ENCODE peak calls at places on chromosomes 4 and X, in four cellular contexts. G, F, I and H are unnamed samples.

GRCh38 chrX:150575415-150575814 is 7.0 kb downstream of the MTM1 start:
- DNase-seq in G (peak), F (no peak), I (no peak), H (no peak)

GRCh38 chr4:169658970-169659735 is 38.8 kb downstream of the CLCN3 start:
- DNase-seq in G (peak), F (peak), I (no peak), H (no peak)

GRCh38 chrX:40530471-40530870 is 50.3 kb upstream of the ATP6AP2 start:
- DNase-seq in G (no peak), F (no peak), I (no peak), H (no peak)

GRCh38 chrX:106613277-106613676 is 1.5 kb downstream of the RADX start:
- DNase-seq in G (no peak), F (no peak), I (no peak), H (no peak)

GRCh38 chrX:11756354-11757318 is 1.4 kb upstream of the MSL3 start:
- DNase-seq in G (peak), F (no peak), I (no peak), H (peak)

GRCh38 chrX:1391370-1391706 is 575 bp downstream of the SLC25A6 start:
- DNase-seq in G (peak), F (peak), I (no peak), H (peak)

GRCh38 chr4:81786770-81787169 is 315.1 kb upstream of the RASGEF1B start:
- DNase-seq in G (no peak), F (no peak), I (no peak), H (no peak)

GRCh38 chrX:3250946-3251345 is 95.5 kb downstream of the MXRA5 start:
- DNase-seq in G (no peak), F (no peak), I (no peak), H (no peak)

GRCh38 chr4:374298-375160 is 36.9 kb downstream of the ZNF141 start:
- DNase-seq in G (no peak), F (no peak), I (no peak), H (no peak)

GRCh38 chr4:10625130-10625529 is 59.4 kb downstream of the CLNK start:
- DNase-seq in G (no peak), F (no peak), I (no peak), H (no peak)

GRCh38 chr4:179110816-179111215 is 1668.6 kb upstream of the AGA start:
- DNase-seq in G (no peak), F (no peak), I (no peak), H (no peak)

GRCh38 chr4:94766856-94767255 is 9.1 kb downstream of the BMPR1B start:
- DNase-seq in G (peak), F (no peak), I (no peak), H (no peak)

GRCh38 chr4:172758586-172759340 is 409.8 kb upstream of the GALNT7 start:
- DNase-seq in G (peak), F (no peak), I (no peak), H (no peak)

GRCh38 chr4:142402156-142402555 is 443.9 kb downstream of the INPP4B start:
- DNase-seq in G (no peak), F (no peak), I (no peak), H (no peak)

GRCh38 chrX:154654925-154655324 is 1.5 kb upstream of the CTAG2 start:
- DNase-seq in G (no peak), F (no peak), I (no peak), H (no peak)

GRCh38 chr4:55554453-55555030 is 7.8 kb upstream of the CLOCK start:
- DNase-seq in G (peak), F (no peak), I (peak), H (no peak)

GRCh38 chr4:38387348-38387747 is 276.7 kb upstream of the KLF3 start:
- DNase-seq in G (no peak), F (no peak), I (no peak), H (no peak)

GRCh38 chr4:145626623-145626982 is 7.4 kb downstream of the MMAA start:
- DNase-seq in G (no peak), F (no peak), I (no peak), H (no peak)

GRCh38 chrX:7514871-7515599 is 327.9 kb upstream of the VCX start:
- DNase-seq in G (peak), F (no peak), I (no peak), H (peak)

GRCh38 chrX:38458071-38458470 is 103.3 kb upstream of the TSPAN7 start:
- DNase-seq in G (no peak), F (no peak), I (peak), H (peak)

DNA sequence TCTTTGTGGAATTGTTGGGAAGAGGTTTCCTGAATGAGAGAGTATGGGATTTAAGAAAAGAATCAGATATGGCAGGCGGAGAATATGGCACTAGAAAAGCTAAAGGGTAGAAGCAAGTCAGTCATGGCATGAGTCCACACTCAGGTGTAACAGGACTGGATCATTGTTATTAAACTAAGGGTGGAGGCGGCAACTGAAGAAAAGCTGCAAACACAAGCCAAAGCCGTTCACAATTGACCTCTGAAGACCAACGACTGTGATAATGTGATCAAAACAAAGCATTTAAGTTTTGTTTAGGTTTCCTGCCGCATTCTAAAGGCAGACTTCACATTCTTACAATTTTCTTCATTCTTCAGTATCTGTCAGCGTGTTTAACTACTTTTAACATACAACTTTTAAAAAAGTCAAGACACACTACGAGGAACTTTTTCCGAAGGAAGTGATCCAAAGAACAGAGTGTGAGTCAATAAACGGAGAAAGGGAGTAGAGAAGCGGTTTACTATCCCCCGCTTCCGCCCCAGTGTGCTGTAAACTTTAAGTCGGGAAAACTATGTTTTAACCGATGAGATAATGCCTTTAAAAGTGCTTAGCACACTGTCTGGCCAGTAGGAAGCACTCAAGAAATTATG is 939 bp upstream of the SLAIN2 start:
- DNase-seq in G (peak), F (peak), I (no peak), H (peak)
- TF ChIP-seq EZH2phosphoT487 in G (no peak), F (peak), I (no peak), H (no peak)

DNA sequence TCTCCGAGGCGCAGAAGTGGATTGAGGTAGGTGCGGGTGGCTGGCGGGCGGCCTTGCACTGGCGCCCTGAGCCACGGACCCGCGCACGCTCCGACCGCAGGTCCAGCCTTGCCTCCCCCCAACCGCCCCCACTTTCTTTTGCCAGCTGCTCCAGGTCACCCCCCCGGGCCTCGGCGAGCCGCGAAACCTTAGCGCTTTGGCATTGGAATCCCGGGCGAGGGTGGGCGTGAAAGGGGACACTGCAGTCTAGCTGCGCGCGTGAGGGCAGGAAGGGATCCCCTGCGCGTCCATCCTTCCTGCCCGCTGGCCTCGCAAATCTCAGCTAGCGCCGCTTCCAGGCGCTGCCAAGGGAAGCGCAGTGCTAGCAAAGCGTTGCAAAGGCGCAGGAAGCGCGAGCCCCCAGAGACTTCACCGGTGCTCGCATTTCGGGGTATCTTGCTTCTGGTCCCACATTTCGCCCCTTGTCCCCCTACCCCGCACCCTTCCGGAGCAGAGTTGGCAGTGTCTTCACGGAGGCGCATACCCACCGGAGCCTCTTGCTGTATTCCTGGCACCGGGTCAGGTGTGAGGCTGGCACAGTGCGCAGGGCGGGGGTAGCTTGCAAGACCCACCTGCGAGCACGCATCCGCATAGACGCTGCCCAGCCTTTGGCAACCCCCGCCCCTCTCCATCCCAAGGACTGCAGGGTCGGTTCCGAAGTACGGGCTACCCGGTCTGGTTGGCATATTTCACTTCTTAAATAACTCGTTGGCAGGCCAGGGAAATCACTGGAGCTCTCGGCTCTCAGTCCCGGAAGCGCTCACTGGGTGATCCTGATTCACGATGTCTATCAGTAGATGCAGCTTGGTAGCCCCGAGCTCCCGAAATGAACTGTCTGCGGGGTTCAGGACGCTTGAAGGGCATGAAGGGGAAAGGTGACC is 104.4 kb downstream of the UCHL1 start:
- DNase-seq in G (peak), F (peak), I (no peak), H (peak)
- TF ChIP-seq EZH2 in G (no peak), F (peak), I (no peak), H (peak)

DNA sequence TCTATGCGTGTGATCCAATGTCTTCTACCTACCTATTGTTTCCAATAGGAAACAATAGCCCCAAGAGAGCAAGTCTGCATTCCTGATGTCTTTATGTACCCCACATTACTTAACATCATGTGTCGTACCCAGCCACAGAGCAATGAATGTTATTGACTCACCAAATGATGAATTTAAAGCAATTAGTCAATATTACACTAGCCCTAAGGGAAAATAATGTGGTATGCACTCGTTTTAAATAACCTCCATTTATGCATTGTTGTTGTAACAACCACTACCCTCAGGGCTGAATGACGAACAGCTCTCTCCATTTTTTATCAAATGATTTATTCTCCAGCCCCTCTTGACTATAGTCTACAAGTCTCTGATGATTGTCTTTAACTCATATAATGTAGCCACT is 601.8 kb upstream of the GRIA3 start:
- DNase-seq in G (peak), F (no peak), I (no peak), H (no peak)
- TF ChIP-seq EZH2phosphoT487 in G (no peak), F (no peak), I (no peak), H (no peak)

DNA sequence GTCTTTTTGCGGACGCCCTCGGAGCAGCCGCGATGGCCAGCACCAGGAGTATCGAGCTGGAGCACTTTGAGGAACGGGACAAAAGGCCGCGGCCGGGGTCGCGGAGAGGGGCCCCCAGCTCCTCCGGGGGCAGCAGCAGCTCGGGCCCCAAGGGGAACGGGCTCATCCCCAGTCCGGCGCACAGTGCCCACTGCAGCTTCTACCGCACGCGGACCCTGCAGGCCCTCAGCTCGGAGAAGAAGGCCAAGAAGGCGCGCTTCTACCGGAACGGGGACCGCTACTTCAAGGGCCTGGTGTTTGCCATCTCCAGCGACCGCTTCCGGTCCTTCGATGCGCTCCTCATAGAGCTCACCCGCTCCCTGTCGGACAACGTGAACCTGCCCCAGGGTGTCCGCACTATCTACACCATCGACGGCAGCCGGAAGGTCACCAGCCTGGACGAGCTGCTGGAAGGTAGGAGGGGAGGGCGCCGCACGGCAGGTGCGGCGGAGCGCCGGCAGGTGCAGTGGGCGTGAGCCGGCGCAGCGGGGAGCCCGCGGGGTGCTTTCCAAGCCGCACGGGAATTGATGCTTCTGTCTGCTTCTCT is 844 bp downstream of the DCLK2 start:
- DNase-seq in G (peak), F (peak), I (peak), H (peak)
- TF ChIP-seq EZH2 in G (no peak), F (peak), I (no peak), H (peak)

GRCh38 chrX:14051416-14051815 is 21.7 kb upstream of the GEMIN8 start:
- DNase-seq in G (peak), F (no peak), I (no peak), H (no peak)
- TF ChIP-seq EZH2phosphoT487 in G (no peak), F (no peak), I (no peak), H (no peak)

GRCh38 chr4:41258783-41259182 is 2.1 kb downstream of the UCHL1 start:
- DNase-seq in G (peak), F (peak), I (peak), H (peak)

GRCh38 chr4:41256740-41257256 is at the start of gene UCHL1:
- DNase-seq in G (no peak), F (peak), I (peak), H (peak)

GRCh38 chr4:41256131-41256739 is 493 bp upstream of the UCHL1 start:
- DNase-seq in G (no peak), F (peak), I (no peak), H (peak)

GRCh38 chr4:41257257-41257900 is 651 bp downstream of the UCHL1 start:
- DNase-seq in G (no peak), F (peak), I (peak), H (peak)

DNA sequence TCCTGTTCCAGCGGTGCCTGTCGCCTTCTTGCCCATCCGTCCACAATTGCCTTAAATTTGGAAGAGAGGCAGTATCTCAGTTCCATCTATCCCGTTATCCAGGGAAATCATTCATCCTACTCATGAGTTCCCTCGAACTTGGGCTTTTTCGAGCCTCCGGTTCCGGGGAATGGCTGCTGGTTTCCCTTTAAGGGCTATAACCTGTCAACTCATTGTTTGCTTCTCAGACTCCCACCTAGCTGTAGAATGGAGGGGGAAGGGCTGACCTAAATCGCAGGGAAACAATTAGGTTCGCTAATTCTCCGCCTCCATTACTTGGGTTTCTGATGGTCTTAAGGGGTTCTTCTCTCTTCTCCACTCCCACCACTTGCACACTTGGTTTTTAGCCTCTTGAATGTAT is 1.2 kb downstream of the UCHL1 start:
- DNase-seq in G (no peak), F (peak), I (no peak), H (no peak)
- TF ChIP-seq EZH2 in G (no peak), F (no peak), I (no peak), H (no peak)

GRCh38 chr4:13243152-13243551 is 241.0 kb downstream of the RAB28 start:
- DNase-seq in G (no peak), F (no peak), I (no peak), H (no peak)
- TF ChIP-seq EZH2phosphoT487 in G (no peak), F (no peak), I (no peak), H (no peak)

GRCh38 chr4:6561706-6562371 is 13.2 kb upstream of the MAN2B2 start:
- DNase-seq in G (no peak), F (no peak), I (no peak), H (no peak)

GRCh38 chr4:6562931-6563901 is 11.8 kb upstream of the MAN2B2 start:
- DNase-seq in G (peak), F (peak), I (no peak), H (peak)

GRCh38 chr4:6565691-6566431 is 9.1 kb upstream of the MAN2B2 start:
- DNase-seq in G (no peak), F (no peak), I (no peak), H (no peak)

GRCh38 chr4:6566582-6567190 is 8.3 kb upstream of the MAN2B2 start:
- DNase-seq in G (no peak), F (no peak), I (no peak), H (no peak)

GRCh38 chr4:6563935-6564645 is 10.9 kb upstream of the MAN2B2 start:
- DNase-seq in G (no peak), F (no peak), I (no peak), H (peak)
- TF ChIP-seq EZH2 in G (no peak), F (no peak), I (no peak), H (peak)

GRCh38 chr4:53321151-53321987 is 44.5 kb downstream of the SCFD2 start:
- DNase-seq in G (peak), F (no peak), I (no peak), H (peak)
- TF ChIP-seq EZH2phosphoT487 in G (no peak), F (no peak), I (no peak), H (no peak)

GRCh38 chr4:184825394-184826314 is at the start of gene ACSL1:
- DNase-seq in G (peak), F (peak), I (peak), H (peak)

GRCh38 chr4:184824776-184825393 is 883 bp downstream of the ACSL1 start:
- DNase-seq in G (peak), F (no peak), I (no peak), H (no peak)

GRCh38 chr4:184824081-184824775 is 1.5 kb downstream of the ACSL1 start:
- DNase-seq in G (peak), F (no peak), I (no peak), H (no peak)

GRCh38 chr4:184822356-184822755 is 3.4 kb downstream of the ACSL1 start:
- DNase-seq in G (no peak), F (no peak), I (no peak), H (no peak)

GRCh38 chr4:184826315-184827266 is 823 bp upstream of the ACSL1 start:
- DNase-seq in G (peak), F (peak), I (peak), H (peak)
- TF ChIP-seq EZH2 in G (no peak), F (peak), I (no peak), H (no peak)